ENCODE peak calls at places on chromosomes 2 and 18, in seven cellular contexts. C, E, V, H, M, U and Z are unnamed samples.

GRCh38 chr2:239283961-239284801 is 116.6 kb downstream of the HDAC4 start:
- DNase-seq in C (no peak), E (no peak), V (no peak), H (no peak), M (no peak), U (no peak), Z (no peak)

GRCh38 chr2:121273116-121273515 is 11.9 kb downstream of the TFCP2L1 start:
- DNase-seq in C (no peak), E (no peak), V (no peak), H (no peak), M (no peak), U (no peak), Z (no peak)

GRCh38 chr18:50038448-50038847 is 156.5 kb downstream of the MYO5B start:
- DNase-seq in C (no peak), E (no peak), V (no peak), H (no peak), M (no peak), U (no peak), Z (peak)

GRCh38 chr18:6414723-6415362 is at the start of gene L3MBTL4:
- DNase-seq in C (no peak), E (peak), V (no peak), H (no peak), M (no peak), U (no peak), Z (no peak)

GRCh38 chr2:43718530-43719124 is 42.4 kb upstream of the C1GALT1C1L start:
- DNase-seq in C (no peak), E (no peak), V (no peak), H (no peak), M (no peak), U (no peak), Z (no peak)

GRCh38 chr18:74819433-74820059 is 221.9 kb downstream of the ZNF407 start:
- DNase-seq in C (no peak), E (no peak), V (no peak), H (peak), M (no peak), U (no peak), Z (no peak)

GRCh38 chr2:14756981-14757657 is 124.6 kb downstream of the LRATD1 start:
- DNase-seq in C (peak), E (no peak), V (no peak), H (peak), M (peak), U (peak), Z (no peak)

GRCh38 chr2:222982010-222982908 is 69.7 kb upstream of the KCNE4 start:
- DNase-seq in C (peak), E (peak), V (peak), H (peak), M (peak), U (no peak), Z (peak)

GRCh38 chr18:58354791-58355190 is 274.1 kb downstream of the ALPK2 start:
- DNase-seq in C (no peak), E (no peak), V (no peak), H (no peak), M (no peak), U (no peak), Z (no peak)

GRCh38 chr18:77087391-77088141 is 45.0 kb downstream of the MBP start:
- DNase-seq in C (no peak), E (peak), V (no peak), H (no peak), M (peak), U (no peak), Z (no peak)

GRCh38 chr2:102708847-102709559 is 52.8 kb upstream of the TMEM182 start:
- DNase-seq in C (peak), E (no peak), V (peak), H (peak), M (peak), U (peak), Z (no peak)

GRCh38 chr2:158297606-158298005 is 158.9 kb downstream of the CCDC148 start:
- DNase-seq in C (no peak), E (no peak), V (no peak), H (no peak), M (peak), U (no peak), Z (no peak)

GRCh38 chr18:8669571-8669970 is 35.8 kb upstream of the MTCL1 start:
- DNase-seq in C (no peak), E (no peak), V (no peak), H (no peak), M (no peak), U (no peak), Z (no peak)

GRCh38 chr2:71851094-71851755 is 296.4 kb downstream of the CYP26B1 start:
- DNase-seq in C (no peak), E (no peak), V (no peak), H (no peak), M (no peak), U (no peak), Z (no peak)

GRCh38 chr2:112793449-112793978 is 9.2 kb upstream of the IL1A start:
- DNase-seq in C (no peak), E (no peak), V (no peak), H (no peak), M (peak), U (no peak), Z (no peak)

GRCh38 chr2:203605302-203605701 is 70.2 kb upstream of the RAPH1 start:
- DNase-seq in C (no peak), E (no peak), V (no peak), H (no peak), M (no peak), U (no peak), Z (no peak)

GRCh38 chr18:22539045-22539444 is 121.3 kb upstream of the CTAGE1 start:
- DNase-seq in C (no peak), E (no peak), V (no peak), H (no peak), M (no peak), U (no peak), Z (no peak)

GRCh38 chr2:16666453-16666801 is 793 bp upstream of the CYRIA start:
- DNase-seq in C (no peak), E (peak), V (no peak), H (no peak), M (peak), U (no peak), Z (no peak)

GRCh38 chr2:153819501-153819900 is 52.2 kb upstream of the GALNT13 start:
- DNase-seq in C (no peak), E (no peak), V (no peak), H (peak), M (no peak), U (no peak), Z (no peak)

GRCh38 chr2:168935810-168936581 is 34.9 kb downstream of the G6PC2 start:
- DNase-seq in C (peak), E (no peak), V (no peak), H (no peak), M (peak), U (no peak), Z (no peak)

GRCh38 chr2:213251618-213252017 is 32.6 kb upstream of the SPAG16 start:
- DNase-seq in C (peak), E (no peak), V (peak), H (peak), M (peak), U (peak), Z (peak)

GRCh38 chr2:100625731-100626130 is 62.9 kb downstream of the PDCL3 start:
- DNase-seq in C (no peak), E (peak), V (no peak), H (no peak), M (no peak), U (no peak), Z (no peak)

GRCh38 chr2:182717451-182718215 is 1.6 kb downstream of the DNAJC10 start:
- DNase-seq in C (no peak), E (no peak), V (no peak), H (no peak), M (no peak), U (no peak), Z (no peak)

GRCh38 chr2:162211747-162212146 is 31.5 kb downstream of the FAP start:
- DNase-seq in C (no peak), E (no peak), V (no peak), H (no peak), M (no peak), U (no peak), Z (no peak)

GRCh38 chr2:95047629-95048510 is 22.4 kb downstream of the MAL start:
- DNase-seq in C (no peak), E (no peak), V (no peak), H (no peak), M (no peak), U (no peak), Z (no peak)

GRCh38 chr2:25043241-25043867 is 1.5 kb downstream of the EFR3B start:
- DNase-seq in C (peak), E (no peak), V (no peak), H (peak), M (peak), U (no peak), Z (peak)

GRCh38 chr18:10290244-10291240 is 163.9 kb upstream of the APCDD1 start:
- DNase-seq in C (peak), E (no peak), V (no peak), H (no peak), M (no peak), U (no peak), Z (no peak)

GRCh38 chr2:137117385-137117784 is 352.0 kb downstream of the THSD7B start:
- DNase-seq in C (no peak), E (no peak), V (no peak), H (no peak), M (peak), U (no peak), Z (no peak)

GRCh38 chr2:233323851-233324250 is 16.2 kb downstream of the SAG start:
- DNase-seq in C (no peak), E (no peak), V (no peak), H (no peak), M (no peak), U (no peak), Z (no peak)

GRCh38 chr2:29627366-29627765 is 294.0 kb downstream of the ALK start:
- DNase-seq in C (no peak), E (no peak), V (no peak), H (peak), M (peak), U (no peak), Z (peak)

GRCh38 chr18:5097116-5097703 is 99.8 kb downstream of the AKAIN1 start:
- DNase-seq in C (no peak), E (no peak), V (no peak), H (no peak), M (no peak), U (no peak), Z (no peak)

GRCh38 chr2:149645391-149645790 is 57.8 kb upstream of the MMADHC start:
- DNase-seq in C (peak), E (no peak), V (no peak), H (no peak), M (no peak), U (no peak), Z (peak)

GRCh38 chr2:164910091-164910899 is 45.0 kb downstream of the SLC38A11 start:
- DNase-seq in C (peak), E (no peak), V (no peak), H (no peak), M (peak), U (no peak), Z (peak)

DNA sequence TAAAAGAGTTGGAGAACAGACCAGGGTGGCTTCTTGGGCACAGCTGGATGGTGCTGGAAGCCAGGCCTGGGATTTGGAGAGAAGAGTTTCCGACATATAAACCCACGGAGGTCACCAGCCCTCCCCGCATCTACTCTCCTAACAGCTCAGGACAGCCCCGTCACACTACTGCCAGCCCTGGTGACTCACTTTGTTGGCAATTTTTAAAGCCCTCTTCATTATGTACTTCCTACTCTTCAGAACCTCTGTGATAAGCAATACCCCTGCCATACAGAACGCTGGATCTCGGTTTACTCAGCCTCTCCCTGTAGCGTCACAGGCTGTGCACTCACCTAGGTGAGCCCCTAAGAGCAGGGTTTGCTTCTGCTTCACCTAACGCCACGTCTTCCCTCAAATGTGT is 48.1 kb downstream of the ID2 start:
- DNase-seq in C (no peak), E (peak), V (no peak), H (no peak), M (peak), U (no peak), Z (no peak)
- H3K4me3 ChIP-seq in C (no peak), E (no peak), V (no peak), H (no peak), M (no peak), U (no peak), Z (no peak)

DNA sequence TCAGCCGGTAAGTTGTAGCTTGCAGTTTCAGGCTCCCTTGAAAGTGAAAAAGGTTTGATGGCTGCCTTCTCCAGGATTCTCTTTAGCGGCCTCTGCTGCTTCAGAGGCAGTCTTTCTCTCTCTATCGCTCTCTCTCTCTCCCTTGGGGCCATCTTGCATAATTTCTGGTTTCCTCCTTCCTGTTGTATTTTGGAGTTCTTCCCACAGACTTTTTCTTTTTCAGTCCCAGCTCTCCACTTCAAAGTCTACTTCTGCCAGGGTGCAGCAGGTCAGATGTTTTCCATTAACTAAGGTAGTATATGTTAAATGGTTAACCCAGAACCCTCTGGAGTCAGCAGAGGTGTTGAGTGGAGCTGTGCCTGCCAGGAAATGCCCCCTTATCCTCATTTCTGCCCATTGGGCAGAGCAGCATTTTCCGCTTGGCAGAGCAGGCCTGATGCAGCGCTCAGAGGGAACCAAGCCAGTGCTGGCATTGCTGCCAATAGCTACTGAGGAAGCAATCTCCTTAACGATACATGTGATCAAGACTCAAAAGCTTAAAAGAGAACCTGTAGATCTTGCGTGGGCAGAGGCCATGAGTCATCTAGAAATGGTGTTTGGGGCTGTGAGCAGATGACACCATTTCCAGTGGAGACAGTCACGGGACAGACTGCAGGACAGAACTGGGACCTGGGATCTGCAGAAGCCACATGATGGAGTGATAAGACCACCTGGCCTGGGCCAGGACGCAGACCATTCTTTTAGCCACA is 20.8 kb downstream of the DBI start:
- DNase-seq in C (peak), E (peak), V (no peak), H (peak), M (peak), U (no peak), Z (no peak)
- TF ChIP-seq CTCF in C (peak), E (no peak), V (no peak), H (no peak), M (no peak), U (peak), Z (no peak)

GRCh38 chr2:109258376-109258775 is 129.4 kb downstream of the SH3RF3 start:
- DNase-seq in C (no peak), E (no peak), V (no peak), H (no peak), M (no peak), U (no peak), Z (no peak)

GRCh38 chr2:109259671-109260070 is 130.7 kb downstream of the SH3RF3 start:
- DNase-seq in C (no peak), E (no peak), V (no peak), H (no peak), M (no peak), U (no peak), Z (no peak)

GRCh38 chr2:109260116-109260855 is 131.3 kb downstream of the SH3RF3 start:
- DNase-seq in C (no peak), E (no peak), V (no peak), H (no peak), M (no peak), U (no peak), Z (no peak)

GRCh38 chr2:109257653-109258052 is 128.6 kb downstream of the SH3RF3 start:
- DNase-seq in C (no peak), E (no peak), V (no peak), H (no peak), M (peak), U (no peak), Z (no peak)

DNA sequence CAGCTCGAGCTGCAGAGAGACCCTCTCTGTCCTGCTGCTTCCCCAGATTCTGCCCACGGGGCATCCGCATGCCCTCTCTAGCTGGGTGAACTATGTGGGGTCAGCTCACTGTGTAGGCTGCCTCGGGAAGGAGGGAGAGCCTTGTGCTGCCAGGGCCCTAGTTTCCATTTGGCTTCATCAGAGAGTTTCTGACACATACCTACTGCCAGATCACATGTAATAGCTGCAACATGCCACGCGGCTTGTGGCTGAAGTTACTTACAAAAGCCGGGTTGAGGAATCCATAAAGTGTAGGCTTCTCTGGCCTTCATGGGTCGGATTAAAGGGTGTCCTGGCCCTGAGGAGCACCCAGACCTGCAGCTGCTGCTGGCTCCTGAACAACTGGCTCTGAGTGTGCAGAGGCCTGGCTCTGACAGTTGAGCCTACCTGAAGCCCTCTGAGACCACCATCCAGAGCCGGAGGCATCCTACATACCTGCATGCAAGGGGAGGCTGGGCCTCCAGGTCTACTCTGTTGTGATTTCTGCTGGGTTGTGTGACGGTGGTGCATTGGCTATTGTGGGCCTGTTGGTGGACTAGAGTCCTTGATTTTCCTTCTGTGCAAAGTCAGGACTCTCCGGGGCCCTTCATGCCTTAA is 130.0 kb downstream of the SH3RF3 start:
- DNase-seq in C (no peak), E (no peak), V (no peak), H (no peak), M (no peak), U (no peak), Z (no peak)
- H3K4me3 ChIP-seq in C (no peak), E (no peak), V (no peak), H (no peak), M (no peak), U (no peak), Z (no peak)

DNA sequence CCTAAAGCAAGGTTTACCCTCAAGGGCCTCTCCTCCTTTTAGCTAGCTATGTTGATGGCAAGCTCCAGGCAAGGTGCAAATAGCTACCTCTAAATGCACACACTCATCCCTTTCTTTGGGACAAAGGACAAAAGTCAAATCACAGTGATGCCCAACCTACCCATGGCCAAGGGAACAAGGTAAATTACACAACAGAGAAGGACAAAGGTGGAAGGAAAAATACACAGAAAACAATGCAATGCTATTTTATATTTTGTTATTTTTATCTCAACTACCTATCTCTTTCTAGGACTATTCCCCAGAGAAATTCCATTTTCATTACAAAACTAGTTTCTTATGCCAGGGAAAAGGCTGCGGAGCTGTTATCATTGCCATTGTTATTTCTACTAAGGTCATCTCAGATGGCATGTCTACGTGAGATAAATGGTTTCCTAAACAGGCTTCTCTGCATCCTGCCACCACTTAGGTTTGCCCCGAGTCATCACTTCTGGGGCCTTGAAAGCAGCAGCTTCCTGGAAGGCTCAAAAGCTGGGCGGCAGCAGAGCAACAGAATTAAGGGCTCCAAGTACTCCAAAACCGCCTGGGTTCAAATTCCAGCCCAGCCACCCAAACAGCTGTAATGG is 21.1 kb downstream of the BCL2 start:
- DNase-seq in C (no peak), E (no peak), V (no peak), H (no peak), M (peak), U (no peak), Z (no peak)
- TF ChIP-seq CTCF in C (no peak), E (no peak), V (no peak), H (no peak), M (no peak), U (no peak), Z (no peak)

DNA sequence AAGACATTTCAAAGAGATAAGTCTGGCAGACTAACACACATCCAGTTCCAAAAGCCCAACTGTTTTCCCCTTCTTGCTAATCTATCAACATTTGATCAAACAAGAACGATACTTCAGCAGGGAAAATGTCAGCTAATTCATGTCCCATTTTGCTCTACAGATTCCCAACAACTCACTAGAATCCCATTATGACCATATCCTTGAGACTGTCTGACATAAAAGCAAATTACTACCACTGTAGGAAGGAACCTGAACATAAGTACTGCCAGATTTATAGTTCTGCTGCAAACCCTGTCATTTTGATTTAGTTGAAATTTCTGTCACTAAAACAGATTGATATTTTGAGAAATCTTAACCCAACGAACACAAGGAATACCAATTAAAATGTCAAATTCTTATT is 193.0 kb upstream of the REG3G start:
- DNase-seq in C (no peak), E (no peak), V (no peak), H (no peak), M (no peak), U (no peak), Z (no peak)
- H3K4me3 ChIP-seq in C (no peak), E (no peak), V (no peak), H (no peak), M (no peak), U (no peak), Z (no peak)

DNA sequence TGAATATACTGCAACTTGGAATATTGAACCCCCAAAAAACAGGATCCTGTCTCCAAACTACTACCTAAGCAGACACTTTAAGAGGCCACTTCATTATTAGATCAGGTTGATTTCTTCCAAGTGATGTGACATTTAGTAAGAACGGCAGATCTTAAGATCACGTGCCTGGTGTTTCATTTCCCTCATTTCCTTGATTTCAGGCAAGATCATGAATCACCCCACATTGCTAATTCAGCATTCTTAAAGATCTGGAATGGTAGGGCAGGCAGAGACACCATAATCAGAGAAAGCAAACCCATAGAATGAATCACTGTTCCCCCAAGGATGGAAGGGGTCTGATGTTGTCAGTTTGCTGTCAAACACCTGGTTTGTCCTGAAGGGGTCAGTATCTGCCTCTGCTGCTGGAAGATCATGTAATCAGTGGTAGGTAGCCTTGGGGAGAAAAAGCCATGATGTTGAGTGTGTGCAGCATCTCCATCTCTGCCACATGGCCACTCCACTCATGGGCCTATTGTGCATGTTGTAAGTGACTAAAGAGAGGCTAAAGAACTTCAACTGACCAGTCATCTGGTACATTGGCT is 133.9 kb downstream of the ARHGAP15 start:
- DNase-seq in C (no peak), E (no peak), V (no peak), H (peak), M (no peak), U (no peak), Z (no peak)
- TF ChIP-seq CTCF in C (no peak), E (no peak), V (peak), H (no peak), M (no peak), U (peak), Z (no peak)